ENCODE peak calls at places on chromosomes 11 and 22, in seven cellular contexts. I, F, G, N, O, Z and B are unnamed samples.

GRCh38 chr11:57324154-57324885 is 432 bp downstream of the TNKS1BP1 start:
- DNase-seq in I (peak; percentile 75), F (peak; percentile 94), G (peak; percentile 60), N (no peak), O (peak; percentile 52), Z (no peak), B (no peak)

GRCh38 chr11:107276057-107276456 is 181.6 kb downstream of the CWF19L2 start:
- DNase-seq in I (no peak), F (no peak), G (no peak), N (no peak), O (no peak), Z (no peak), B (no peak)

GRCh38 chr11:69351460-69351859 is 57.5 kb downstream of the MYEOV start:
- DNase-seq in I (no peak), F (no peak), G (no peak), N (peak; percentile 40), O (peak; percentile 87), Z (no peak), B (no peak)

GRCh38 chr22:24583221-24583971 is 9.5 kb downstream of the LRRC75B start:
- DNase-seq in I (no peak), F (peak; percentile 81), G (no peak), N (no peak), O (peak; percentile 35), Z (no peak), B (peak; percentile 72)

GRCh38 chr11:121253951-121254350 is 38.6 kb upstream of the SC5D start:
- DNase-seq in I (no peak), F (no peak), G (no peak), N (peak; percentile 76), O (no peak), Z (no peak), B (no peak)

GRCh38 chr11:37504925-37505324 is 906.9 kb upstream of the RAG2 start:
- DNase-seq in I (no peak), F (no peak), G (no peak), N (peak; percentile 96), O (peak; percentile 97), Z (no peak), B (no peak)

GRCh38 chr11:64850979-64851567 is 6.6 kb upstream of the CDC42BPG start:
- DNase-seq in I (no peak), F (peak; percentile 95), G (no peak), N (no peak), O (no peak), Z (no peak), B (no peak)

GRCh38 chr22:23565288-23565941 is 14.7 kb downstream of the IGLL1 start:
- DNase-seq in I (no peak), F (peak; percentile 84), G (no peak), N (no peak), O (no peak), Z (no peak), B (no peak)

GRCh38 chr11:127226959-127227358 is 226.4 kb upstream of the KIRREL3 start:
- DNase-seq in I (no peak), F (no peak), G (no peak), N (no peak), O (peak; percentile 8), Z (no peak), B (no peak)

GRCh38 chr11:1744137-1744878 is 6.1 kb downstream of the IFITM10 start:
- DNase-seq in I (no peak), F (peak; percentile 84), G (no peak), N (no peak), O (no peak), Z (no peak), B (peak; percentile 70)

GRCh38 chr22:48952256-48953102 is 875.2 kb downstream of the BRD1 start:
- DNase-seq in I (no peak), F (peak; percentile 78), G (no peak), N (no peak), O (no peak), Z (no peak), B (peak; percentile 88)

GRCh38 chr11:107397357-107397756 is 60.3 kb downstream of the CWF19L2 start:
- DNase-seq in I (no peak), F (no peak), G (no peak), N (peak; percentile 19), O (no peak), Z (no peak), B (no peak)

GRCh38 chr11:108852701-108853100 is 187.8 kb downstream of the DDX10 start:
- DNase-seq in I (no peak), F (no peak), G (no peak), N (no peak), O (no peak), Z (no peak), B (no peak)

GRCh38 chr11:58786693-58787092 is 55.0 kb upstream of the GLYAT start:
- DNase-seq in I (no peak), F (no peak), G (no peak), N (no peak), O (no peak), Z (no peak), B (no peak)

GRCh38 chr22:24200616-24201212 is 19.4 kb downstream of the SUSD2 start:
- DNase-seq in I (no peak), F (peak; percentile 36), G (peak; percentile 60), N (peak; percentile 74), O (peak; percentile 94), Z (no peak), B (peak; percentile 17)

GRCh38 chr11:36456136-36456535 is 53.9 kb downstream of the TRAF6 start:
- DNase-seq in I (no peak), F (peak; percentile 78), G (no peak), N (no peak), O (peak; percentile 80), Z (no peak), B (no peak)

GRCh38 chr11:36460220-36460619 is 49.9 kb downstream of the TRAF6 start:
- DNase-seq in I (no peak), F (no peak), G (no peak), N (no peak), O (no peak), Z (no peak), B (no peak)

GRCh38 chr11:36455658-36456111 is 54.4 kb downstream of the TRAF6 start:
- DNase-seq in I (no peak), F (peak; percentile 96), G (peak; percentile 17), N (peak; percentile 97), O (peak; percentile 100), Z (peak; percentile 67), B (peak; percentile 97)

GRCh38 chr11:36459046-36459445 is 51.0 kb downstream of the TRAF6 start:
- DNase-seq in I (no peak), F (no peak), G (no peak), N (no peak), O (no peak), Z (no peak), B (no peak)

GRCh38 chr11:36458129-36458918 is 51.7 kb downstream of the TRAF6 start:
- DNase-seq in I (no peak), F (no peak), G (no peak), N (no peak), O (no peak), Z (no peak), B (no peak)
- TF ChIP-seq CTCF in I (no peak), F (no peak), G (no peak), N (no peak), O (no peak), Z (no peak), B (no peak)

DNA sequence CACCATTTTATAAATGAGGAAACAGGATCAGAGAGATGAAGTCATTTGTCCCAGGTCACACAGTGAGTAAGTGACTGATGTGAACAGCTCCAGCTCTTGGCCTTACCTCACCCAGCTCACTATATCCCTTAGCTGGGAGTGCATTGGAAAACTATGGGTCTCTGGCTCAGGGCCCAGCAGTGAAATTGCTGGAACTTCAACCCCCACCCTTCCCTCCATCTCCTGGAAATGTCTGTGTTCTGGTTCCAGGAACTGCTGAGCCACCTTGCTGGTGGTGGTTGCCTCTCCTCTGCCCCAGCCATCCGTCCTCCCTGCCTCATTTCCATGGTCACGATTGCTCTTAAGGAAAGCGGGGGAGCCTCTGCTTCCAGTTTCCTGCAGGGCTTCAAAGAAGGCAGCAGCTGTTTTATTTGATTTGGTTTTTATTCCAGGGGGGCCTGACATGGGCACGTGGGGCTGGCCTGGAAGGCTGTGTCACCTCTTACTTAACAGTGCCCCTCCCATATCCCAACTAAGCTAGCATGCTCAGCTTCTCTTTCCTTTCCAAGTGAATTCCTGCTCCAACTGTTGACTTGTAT is 46.2 kb upstream of the CSTF3 start:
- DNase-seq in I (peak; percentile 7), F (peak; percentile 51), G (no peak), N (no peak), O (peak; percentile 54), Z (no peak), B (no peak)
- TF ChIP-seq CTCF in I (no peak), F (no peak), G (no peak), N (no peak), O (no peak), Z (no peak), B (no peak)

GRCh38 chr11:70780246-70780535 is 381.9 kb downstream of the CTTN start:
- DNase-seq in I (no peak), F (peak; percentile 60), G (no peak), N (no peak), O (no peak), Z (no peak), B (no peak)
- TF ChIP-seq CTCF in I (no peak), F (no peak), G (no peak), N (no peak), O (no peak), Z (no peak), B (no peak)

GRCh38 chr11:66267379-66268209 is 845 bp upstream of the RAB1B start:
- DNase-seq in I (peak; percentile 94), F (peak; percentile 98), G (peak; percentile 73), N (peak; percentile 66), O (peak; percentile 83), Z (peak; percentile 91), B (no peak)

GRCh38 chr11:66265531-66266377 is 2.7 kb upstream of the RAB1B start:
- DNase-seq in I (no peak), F (no peak), G (no peak), N (no peak), O (no peak), Z (no peak), B (no peak)

GRCh38 chr11:66268210-66268952 is at the start of gene RAB1B:
- DNase-seq in I (peak; percentile 100), F (peak; percentile 100), G (peak; percentile 94), N (peak; percentile 99), O (peak; percentile 96), Z (peak; percentile 99), B (peak; percentile 100)

GRCh38 chr11:66266378-66267038 is 1.9 kb upstream of the RAB1B start:
- DNase-seq in I (no peak), F (no peak), G (no peak), N (no peak), O (no peak), Z (no peak), B (no peak)

DNA sequence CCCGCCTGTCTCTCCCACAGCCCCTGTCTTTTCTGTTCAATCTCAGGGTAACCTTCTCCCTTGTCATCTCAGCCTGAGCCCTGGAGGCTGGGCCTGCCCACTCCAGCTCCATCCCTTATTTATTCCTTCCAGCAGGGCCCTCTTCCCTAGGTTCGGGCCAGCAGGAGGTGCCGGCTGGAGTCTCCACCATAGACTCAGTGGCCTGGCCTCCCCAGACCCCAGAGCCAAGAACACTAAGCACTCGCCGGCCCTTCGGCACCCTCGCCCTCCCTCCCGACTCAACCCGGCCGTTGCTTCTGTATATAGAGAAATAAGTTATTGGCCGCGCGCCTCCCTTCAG is 1.4 kb upstream of the RAB1B start:
- DNase-seq in I (no peak), F (no peak), G (no peak), N (no peak), O (no peak), Z (no peak), B (no peak)
- TF ChIP-seq CTCF in I (no peak), F (no peak), G (no peak), N (no peak), O (no peak), Z (no peak), B (peak; percentile 31)